ENCODE peak calls at places on chromosomes 4 and X, in eight cellular contexts. C is mammary epithelial cell, D is astrocyte, G is dorsolateral prefrontal cortex, U is neural progenitor cell, R is progenitor cell of endocrine pancreas, A is Calu3, L is fibroblast of mammary gland. M is an unnamed sample.

GRCh38 chrX:151982217-151982616 is 7.7 kb upstream of the GABRE start:
- DNase-seq in C (peak; percentile 54), D (peak; percentile 91), G (no peak), U (no peak), R (no peak), A (peak; percentile 20), L (peak; percentile 85), M (no peak)

GRCh38 chr4:82780398-82781231 is 18.0 kb downstream of the SCD5 start:
- DNase-seq in C (no peak), D (peak; percentile 58), G (no peak), U (no peak), R (no peak), A (peak; percentile 87), L (peak; percentile 49), M (peak; percentile 91)

GRCh38 chr4:108702960-108703359 is 52.6 kb downstream of the OSTC start:
- DNase-seq in C (no peak), D (no peak), G (no peak), U (no peak), R (no peak), A (no peak), L (no peak), M (no peak)

GRCh38 chrX:149372861-149373260 is 132.2 kb downstream of the IDS start:
- DNase-seq in C (peak; percentile 20), D (peak; percentile 28), G (no peak), U (no peak), R (no peak), A (no peak), L (peak; percentile 3), M (no peak)

GRCh38 chrX:10101269-10101668 is 55.5 kb upstream of the CLCN4 start:
- DNase-seq in C (no peak), D (no peak), G (no peak), U (no peak), R (no peak), A (no peak), L (no peak), M (no peak)

GRCh38 chr4:118327554-118328241 is 25.1 kb downstream of the PRSS12 start:
- DNase-seq in C (no peak), D (no peak), G (no peak), U (no peak), R (no peak), A (no peak), L (peak; percentile 68), M (no peak)

GRCh38 chr4:96599752-96600151 is 759.9 kb downstream of the PDHA2 start:
- DNase-seq in C (no peak), D (no peak), G (no peak), U (no peak), R (no peak), A (no peak), L (no peak), M (no peak)

GRCh38 chr4:82017680-82018079 is 356.1 kb downstream of the HNRNPD start:
- DNase-seq in C (peak; percentile 39), D (peak; percentile 3), G (no peak), U (peak; percentile 47), R (no peak), A (peak; percentile 11), L (peak; percentile 16), M (no peak)

GRCh38 chr4:151099226-151099975 is at the start of gene RPS3A:
- DNase-seq in C (peak; percentile 100), D (peak; percentile 97), G (peak; percentile 93), U (peak; percentile 97), R (peak; percentile 97), A (peak; percentile 93), L (peak; percentile 98), M (peak; percentile 94)

GRCh38 chr4:151098191-151098590 is 1.2 kb upstream of the RPS3A start:
- DNase-seq in C (no peak), D (no peak), G (no peak), U (no peak), R (no peak), A (no peak), L (no peak), M (no peak)

GRCh38 chr4:151100517-151100916 is 1.1 kb downstream of the RPS3A start:
- DNase-seq in C (no peak), D (no peak), G (no peak), U (no peak), R (no peak), A (no peak), L (no peak), M (no peak)

GRCh38 chr4:151097759-151098158 is 1.7 kb upstream of the RPS3A start:
- DNase-seq in C (no peak), D (no peak), G (no peak), U (no peak), R (no peak), A (no peak), L (no peak), M (no peak)

GRCh38 chr4:151099976-151100417 is 569 bp downstream of the RPS3A start:
- DNase-seq in C (peak; percentile 26), D (peak; percentile 39), G (no peak), U (no peak), R (no peak), A (no peak), L (peak; percentile 40), M (no peak)
- TF ChIP-seq CTCF in C (no peak), D (no peak), G (no peak), U (no peak), R (no peak), A (no peak), L (no peak), M (no peak)

GRCh38 chr4:155761916-155762315 is 3.1 kb downstream of the GUCY1B1 start:
- DNase-seq in C (no peak), D (no peak), G (no peak), U (peak; percentile 73), R (no peak), A (no peak), L (no peak), M (no peak)

GRCh38 chr4:155759372-155760252 is 791 bp downstream of the GUCY1B1 start:
- DNase-seq in C (peak; percentile 22), D (no peak), G (peak; percentile 49), U (peak; percentile 75), R (peak; percentile 44), A (peak; percentile 44), L (peak; percentile 39), M (peak; percentile 71)

GRCh38 chr4:155761047-155761446 is 2.2 kb downstream of the GUCY1B1 start:
- DNase-seq in C (no peak), D (no peak), G (no peak), U (no peak), R (no peak), A (no peak), L (no peak), M (no peak)

GRCh38 chr4:155757745-155758265 is 1.0 kb upstream of the GUCY1B1 start:
- DNase-seq in C (no peak), D (no peak), G (no peak), U (no peak), R (no peak), A (no peak), L (no peak), M (no peak)

DNA sequence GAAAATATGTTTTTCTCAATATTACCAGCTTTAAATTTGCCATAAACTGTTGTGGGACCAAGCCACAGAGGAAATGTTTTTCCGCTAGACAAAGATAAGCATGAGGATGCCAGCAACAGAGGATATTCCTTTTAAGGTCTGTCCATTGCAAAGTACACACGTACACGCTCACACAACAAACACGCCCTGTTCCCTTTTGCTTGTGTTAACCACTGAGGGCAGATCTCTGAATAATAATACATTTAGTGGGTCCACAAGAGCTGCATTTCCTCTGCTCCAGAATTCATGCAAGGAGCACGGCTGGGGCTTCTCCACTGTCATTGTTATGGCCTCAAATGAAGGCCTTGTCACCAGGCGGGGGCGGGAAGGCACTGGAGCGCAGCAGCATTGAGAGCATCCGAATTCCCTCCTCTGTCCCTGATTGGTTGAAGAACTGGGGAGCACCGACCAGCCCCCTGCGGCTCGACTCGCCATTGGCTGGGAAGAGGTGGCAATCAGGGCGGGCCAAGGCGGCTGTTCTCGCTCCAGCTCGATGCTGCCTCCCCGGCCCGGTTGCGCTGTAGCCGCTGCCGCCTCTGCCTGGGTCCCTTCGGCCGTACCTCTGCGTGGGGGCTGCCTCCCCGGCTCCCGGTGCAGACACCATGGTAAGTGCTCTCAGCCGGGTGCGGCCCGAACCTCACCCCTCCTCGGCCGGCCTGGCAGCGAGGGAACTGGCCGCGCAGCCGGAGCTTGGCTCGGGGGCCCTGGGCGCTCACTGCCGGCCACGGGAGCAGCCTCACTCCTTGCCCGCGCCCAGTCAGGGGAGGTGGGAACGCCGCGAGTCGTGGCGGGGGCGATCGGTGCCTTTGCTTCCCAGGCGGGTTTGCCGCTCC is at the start of gene GUCY1B1:
- DNase-seq in C (peak; percentile 83), D (peak; percentile 93), G (peak; percentile 95), U (peak; percentile 93), R (peak; percentile 70), A (peak; percentile 93), L (peak; percentile 93), M (peak; percentile 92)
- TF ChIP-seq CTCF in C (no peak), D (no peak), G (peak; percentile 70), U (peak; percentile 43), R (peak; percentile 41), A (no peak), L (peak; percentile 34), M (peak; percentile 22)

DNA sequence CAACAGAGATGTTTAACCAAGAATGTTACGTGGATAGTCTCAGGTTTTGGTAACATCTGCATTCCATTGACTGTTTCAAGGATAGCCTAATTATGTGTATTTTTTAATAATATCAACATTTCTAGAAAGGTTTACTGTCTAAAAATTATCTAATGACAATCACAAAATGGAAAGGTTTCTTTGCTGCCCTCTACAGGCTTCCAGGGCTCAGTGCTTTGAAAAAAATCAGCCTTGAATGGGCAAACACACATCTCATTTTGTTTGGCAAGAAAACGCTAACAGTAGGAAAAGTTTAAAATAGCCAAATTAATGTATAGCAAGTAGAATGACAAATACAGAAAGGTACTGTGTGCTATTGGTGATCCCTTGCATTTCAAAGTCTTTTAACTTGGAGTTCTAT is 223.4 kb upstream of the PRPS2 start:
- DNase-seq in C (no peak), D (no peak), G (no peak), U (peak; percentile 2), R (no peak), A (peak; percentile 16), L (peak; percentile 25), M (no peak)
- TF ChIP-seq CTCF in C (peak; percentile 89), D (peak; percentile 55), G (peak; percentile 41), U (peak; percentile 66), R (peak; percentile 63), A (peak; percentile 19), L (peak; percentile 72), M (no peak)

GRCh38 chrX:70426286-70427278 is 3.5 kb downstream of the GDPD2 start:
- DNase-seq in C (no peak), D (no peak), G (no peak), U (no peak), R (no peak), A (no peak), L (no peak), M (no peak)

GRCh38 chrX:70423937-70424336 is 823 bp downstream of the GDPD2 start:
- DNase-seq in C (no peak), D (no peak), G (no peak), U (no peak), R (no peak), A (no peak), L (no peak), M (no peak)

GRCh38 chrX:70421618-70422017 is 1.5 kb upstream of the GDPD2 start:
- DNase-seq in C (no peak), D (no peak), G (no peak), U (peak; percentile 21), R (no peak), A (no peak), L (no peak), M (no peak)

GRCh38 chrX:70424801-70425200 is 1.7 kb downstream of the GDPD2 start:
- DNase-seq in C (no peak), D (no peak), G (no peak), U (no peak), R (no peak), A (no peak), L (no peak), M (no peak)

DNA sequence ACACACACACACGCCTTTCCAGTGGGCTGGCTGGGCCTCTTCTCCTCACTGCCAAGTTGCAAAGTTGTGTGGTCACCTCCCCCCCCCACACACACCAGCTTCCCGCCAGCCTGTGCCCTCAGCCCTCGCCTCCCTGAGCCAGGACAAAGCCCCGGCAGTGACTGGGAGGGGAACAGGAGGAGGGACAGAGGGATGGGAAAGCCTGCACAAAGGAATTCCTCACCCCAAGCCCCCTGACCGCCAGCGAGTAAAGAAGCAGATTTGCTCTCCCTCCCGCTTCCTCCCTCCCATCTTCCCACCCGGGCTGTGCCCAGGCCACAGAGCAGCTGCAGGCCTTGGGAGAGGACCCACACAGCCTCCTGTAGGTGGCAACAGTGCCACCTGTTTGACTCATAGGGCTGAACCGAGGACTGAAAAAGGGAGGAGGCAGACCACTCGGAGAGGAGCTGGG is at the start of gene GDPD2:
- DNase-seq in C (no peak), D (peak; percentile 38), G (no peak), U (peak; percentile 89), R (no peak), A (peak; percentile 60), L (peak; percentile 7), M (no peak)
- TF ChIP-seq CTCF in C (no peak), D (no peak), G (no peak), U (peak; percentile 53), R (peak; percentile 49), A (peak; percentile 33), L (no peak), M (no peak)